ENCODE peak calls at places on chromosome 10, in seven cellular contexts. B is ureter, V is activated gamma-delta T cell, N is mesothelial cell of epicardium, J is NCI-H1436, K is prostate gland, H is NCI-H460. S is an unnamed sample.

GRCh38 chr10:27893320-27894014 is 105.4 kb downstream of the ODAD2 start:
- DNase-seq in H (no peak), N (no peak), B (no peak), V (no peak), K (no peak), J (no peak), S (peak)

GRCh38 chr10:5537684-5538083 is 12.9 kb downstream of the CALML3 start:
- DNase-seq in K (no peak), B (no peak), H (no peak), V (no peak), J (no peak), N (peak), S (no peak)

GRCh38 chr10:8026349-8027259 is 27.9 kb upstream of the GATA3 start:
- DNase-seq in V (no peak), B (peak), K (no peak), J (no peak), N (no peak), H (no peak), S (peak)

GRCh38 chr10:12549297-12549696 is 199.9 kb downstream of the CAMK1D start:
- DNase-seq in N (no peak), B (no peak), K (no peak), V (no peak), J (no peak), H (no peak), S (no peak)

GRCh38 chr10:3292601-3293000 is 120.0 kb upstream of the PITRM1 start:
- DNase-seq in K (no peak), J (no peak), N (no peak), H (no peak), V (no peak), B (no peak), S (no peak)

GRCh38 chr10:3932597-3933380 is 147.8 kb upstream of the KLF6 start:
- DNase-seq in B (no peak), N (no peak), V (no peak), K (no peak), H (no peak), J (no peak), S (no peak)

GRCh38 chr10:91088300-91089140 is 131.9 kb upstream of the PCGF5 start:
- DNase-seq in J (no peak), N (no peak), B (no peak), H (no peak), K (no peak), V (no peak), S (peak)

GRCh38 chr10:56351909-56352630 is 9.0 kb downstream of the ZWINT start:
- DNase-seq in B (no peak), J (no peak), K (no peak), V (no peak), H (no peak), N (no peak), S (no peak)

GRCh38 chr10:470339-471003 is 219.0 kb downstream of the DIP2C start:
- DNase-seq in V (no peak), N (no peak), H (no peak), K (peak), J (no peak), B (no peak), S (no peak)

GRCh38 chr10:132532784-132533560 is 4.6 kb upstream of the INPP5A start:
- DNase-seq in B (no peak), V (no peak), N (no peak), J (no peak), H (no peak), K (no peak), S (peak)

GRCh38 chr10:102675151-102675886 is 31.0 kb downstream of the TRIM8 start:
- DNase-seq in N (no peak), V (no peak), K (no peak), H (no peak), J (no peak), B (no peak), S (no peak)

GRCh38 chr10:112741830-112742402 is 208.1 kb upstream of the TCF7L2 start:
- DNase-seq in H (no peak), J (no peak), N (no peak), V (no peak), B (no peak), K (peak), S (peak)

GRCh38 chr10:133159950-133160812 is at the start of gene KNDC1:
- DNase-seq in B (no peak), V (no peak), H (no peak), J (peak), N (no peak), K (no peak), S (no peak)

GRCh38 chr10:66747451-66747850 is 178.4 kb upstream of the LRRTM3 start:
- DNase-seq in B (no peak), H (peak), N (no peak), K (no peak), J (no peak), V (no peak), S (peak)

GRCh38 chr10:43749145-43749576 is 100.5 kb upstream of the ZNF32 start:
- DNase-seq in K (no peak), B (no peak), V (no peak), H (no peak), J (no peak), N (no peak), S (no peak)

GRCh38 chr10:6195891-6196290 is 6.8 kb upstream of the PFKFB3 start:
- DNase-seq in B (no peak), H (no peak), K (no peak), V (no peak), J (no peak), N (no peak), S (no peak)